ENCODE peak calls at places on chromosome 4, in six cellular contexts. U, O, S, L, M and W are unnamed samples.
A peak's percentile ranks its signal among the peaks of the same experiment; 100 is the strongest.

GRCh38 chr4:72286185-72286584 is 254.4 kb downstream of the NPFFR2 start:
- DNase-seq in M (no peak), S (no peak), O (no peak), L (peak; percentile 40), U (no peak), W (no peak)

GRCh38 chr4:40165931-40166330 is 30.9 kb upstream of the RHOH start:
- DNase-seq in U (no peak), M (no peak), O (no peak), L (no peak), S (no peak), W (no peak)

GRCh38 chr4:118682928-118683327 is 2.3 kb upstream of the METTL14 start:
- DNase-seq in S (no peak), L (peak; percentile 71), M (no peak), U (no peak), O (no peak), W (no peak)

GRCh38 chr4:82436780-82437179 is 6.4 kb downstream of the ENOPH1 start:
- DNase-seq in U (no peak), O (no peak), S (no peak), L (no peak), M (no peak), W (no peak)

GRCh38 chr4:16262188-16262587 is 35.9 kb upstream of the TAPT1 start:
- DNase-seq in M (no peak), O (no peak), S (no peak), U (no peak), L (no peak), W (no peak)

GRCh38 chr4:108135549-108136209 is 33.1 kb downstream of the LEF1 start:
- DNase-seq in L (no peak), M (no peak), S (no peak), O (no peak), U (peak; percentile 61), W (no peak)

GRCh38 chr4:185998791-185999190 is 70.2 kb upstream of the TLR3 start:
- DNase-seq in S (no peak), O (no peak), M (no peak), U (no peak), L (no peak), W (no peak)

GRCh38 chr4:75990129-75990528 is 616 bp downstream of the SDAD1 start:
- DNase-seq in S (no peak), M (no peak), U (no peak), O (no peak), L (peak; percentile 42), W (no peak)

GRCh38 chr4:84870398-84871163 is 95.9 kb downstream of the WDFY3 start:
- DNase-seq in L (peak; percentile 51), M (no peak), O (no peak), S (no peak), U (no peak), W (no peak)

GRCh38 chr4:86521373-86521969 is 72.6 kb upstream of the PTPN13 start:
- DNase-seq in L (no peak), S (no peak), M (no peak), U (no peak), O (no peak), W (no peak)

GRCh38 chr4:3320361-3321023 is 27.7 kb downstream of the RGS12 start:
- DNase-seq in U (no peak), O (peak; percentile 37), S (peak; percentile 58), M (peak; percentile 38), L (no peak), W (peak; percentile 60)

GRCh38 chr4:76504613-76505465 is 69.8 kb downstream of the SHROOM3 start:
- DNase-seq in U (no peak), L (peak; percentile 76), M (no peak), O (no peak), S (no peak), W (no peak)

GRCh38 chr4:54227261-54228063 is 1.6 kb upstream of the PDGFRA start:
- DNase-seq in U (peak; percentile 57), O (no peak), L (peak; percentile 81), M (peak; percentile 58), S (peak; percentile 69), W (peak; percentile 82)

GRCh38 chr4:13654158-13654797 is 26.8 kb upstream of the BOD1L1 start:
- DNase-seq in O (peak; percentile 81), M (peak; percentile 82), L (peak; percentile 86), S (peak; percentile 77), U (peak; percentile 70), W (peak; percentile 88)

GRCh38 chr4:153419029-153419428 is 47.1 kb upstream of the TMEM131L start:
- DNase-seq in M (no peak), U (no peak), S (no peak), L (no peak), O (no peak), W (no peak)

GRCh38 chr4:121156822-121157769 is 7.0 kb downstream of the TNIP3 start:
- DNase-seq in M (peak; percentile 54), O (peak; percentile 20), S (no peak), U (peak; percentile 48), L (peak; percentile 61), W (peak; percentile 51)

GRCh38 chr4:112889619-112890294 is 159.7 kb upstream of the ANK2 start:
- DNase-seq in U (no peak), M (no peak), L (peak; percentile 82), O (no peak), S (no peak), W (no peak)
- H3K4me3 ChIP-seq in U (no peak overlapping the region), M (no peak overlapping the region), L (peak overlapping the region; percentile 65), O (peak overlapping the region; percentile 44), S (no peak overlapping the region), W (peak overlapping the region; percentile 69)

GRCh38 chr4:110190249-110190648 is 8.2 kb downstream of the ELOVL6 start:
- DNase-seq in O (no peak), L (no peak), S (no peak), M (no peak), U (no peak), W (no peak)
- H3K4me3 ChIP-seq in O (no peak overlapping the region), L (no peak overlapping the region), S (no peak overlapping the region), M (no peak overlapping the region), U (no peak overlapping the region), W (no peak overlapping the region)

DNA sequence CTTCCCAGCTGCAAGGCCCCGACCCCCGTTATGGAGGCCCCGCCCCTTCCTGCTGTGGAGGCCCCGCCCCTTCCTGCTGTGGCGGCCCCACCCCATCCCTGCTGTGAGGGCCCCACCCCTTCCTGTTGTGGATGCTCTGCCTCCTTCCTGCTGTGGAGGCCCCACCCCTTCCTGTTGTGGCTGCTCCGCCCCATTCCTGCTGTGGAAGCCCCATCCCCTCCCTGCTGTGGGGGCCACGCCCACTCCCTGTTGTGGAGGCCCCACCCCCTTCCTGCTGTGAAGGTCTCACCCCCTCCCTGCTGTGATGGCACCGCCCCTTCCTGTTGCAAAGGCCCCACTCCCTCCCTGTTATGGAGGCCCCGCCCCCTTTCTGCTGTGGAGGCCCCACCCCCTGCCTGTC is 104.9 kb upstream of the PSAPL1 start:
- DNase-seq in U (no peak), L (peak; percentile 32), M (no peak), S (no peak), O (no peak), W (no peak)
- H3K4me3 ChIP-seq in U (no peak overlapping the region), L (no peak overlapping the region), M (no peak overlapping the region), S (no peak overlapping the region), O (no peak overlapping the region), W (no peak overlapping the region)

GRCh38 chr4:174279433-174279832 is 4.0 kb downstream of the FBXO8 start:
- DNase-seq in S (no peak), L (no peak), U (no peak), M (no peak), O (no peak), W (no peak)

GRCh38 chr4:174284181-174284886 is 623 bp downstream of the CEP44 start:
- DNase-seq in S (no peak), L (peak; percentile 86), O (no peak), M (no peak), U (no peak), W (no peak)

GRCh38 chr4:174283507-174284180 is at the start of the genes CEP44 and FBXO8:
- DNase-seq in U (peak; percentile 75), O (peak; percentile 63), M (peak; percentile 84), L (peak; percentile 90), S (peak; percentile 74), W (peak; percentile 78)

GRCh38 chr4:174281182-174281737 is 2.2 kb downstream of the FBXO8 start:
- DNase-seq in U (no peak), S (no peak), M (no peak), O (no peak), L (no peak), W (no peak)

DNA sequence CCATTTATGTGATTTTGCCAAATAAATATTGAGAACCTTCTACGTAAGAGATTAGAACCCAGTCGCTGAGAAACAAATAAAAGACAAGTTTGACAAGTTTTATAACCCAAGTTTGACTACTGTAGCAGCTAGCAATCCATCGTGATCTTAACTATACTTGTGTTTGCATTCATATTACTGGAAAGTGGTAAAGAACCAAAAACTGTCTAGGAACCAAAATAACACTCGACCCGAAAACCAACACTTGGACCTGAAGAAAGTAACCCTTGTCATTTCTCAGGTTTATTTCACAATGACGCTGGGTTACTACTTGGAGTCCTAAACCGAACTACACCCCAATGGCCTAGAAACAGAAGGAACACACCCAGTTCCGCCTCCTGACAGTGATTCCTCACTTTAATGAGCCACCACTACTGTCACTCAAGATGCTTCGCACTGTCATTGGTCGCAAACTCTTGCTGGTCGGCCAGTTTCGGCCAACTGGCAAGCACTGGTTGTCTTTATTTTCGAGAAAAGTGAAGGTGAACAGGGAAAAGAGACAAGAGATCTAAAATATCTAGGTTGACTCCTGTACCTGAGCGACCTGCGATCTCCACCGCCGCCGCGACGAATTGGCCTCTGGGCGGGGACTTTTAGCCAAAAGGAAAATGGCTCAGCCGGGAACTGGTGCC is 496 bp downstream of the FBXO8 start:
- DNase-seq in O (peak; percentile 69), M (peak; percentile 82), L (peak; percentile 96), U (peak; percentile 70), S (peak; percentile 91), W (peak; percentile 88)
- H3K4me3 ChIP-seq in O (peak overlapping the region; percentile 91), M (peak overlapping the region; percentile 74), L (peak overlapping the region; percentile 95), U (peak overlapping the region; percentile 93), S (peak overlapping the region; percentile 93), W (peak overlapping the region; percentile 81)

GRCh38 chr4:17310269-17310652 is 201.6 kb downstream of the QDPR start:
- DNase-seq in M (no peak), O (no peak), U (no peak), L (peak; percentile 57), S (no peak), W (no peak)
- H3K4me3 ChIP-seq in M (no peak overlapping the region), O (no peak overlapping the region), U (no peak overlapping the region), L (peak overlapping the region; percentile 15), S (no peak overlapping the region), W (no peak overlapping the region)

DNA sequence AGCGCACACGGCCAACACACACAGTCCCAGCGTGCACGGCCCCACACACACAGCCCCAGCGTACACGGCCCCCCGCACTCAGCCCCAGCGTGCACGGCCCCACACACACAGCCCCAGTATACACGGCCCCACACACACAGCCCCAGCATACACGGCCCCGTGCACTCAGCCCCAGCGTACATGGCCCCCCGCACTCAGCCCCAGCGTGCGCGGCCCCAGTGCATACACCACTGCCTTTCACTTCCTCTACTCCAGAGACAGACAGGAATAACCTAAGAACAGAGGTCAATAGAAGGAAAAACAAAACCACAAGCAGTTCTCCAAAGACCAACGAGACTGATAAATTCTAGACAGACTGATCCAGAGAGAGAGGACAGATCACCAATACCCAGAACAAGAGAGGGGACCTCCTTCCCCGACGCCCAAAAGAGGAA is 17.1 kb downstream of the GAK start:
- DNase-seq in L (no peak), S (no peak), M (peak; percentile 50), O (no peak), U (no peak), W (peak; percentile 46)
- H3K4me3 ChIP-seq in L (no peak overlapping the region), S (no peak overlapping the region), M (no peak overlapping the region), O (no peak overlapping the region), U (no peak overlapping the region), W (no peak overlapping the region)

GRCh38 chr4:6245246-6246169 is 24.1 kb upstream of the WFS1 start:
- DNase-seq in L (no peak), M (no peak), O (peak; percentile 25), S (no peak), U (no peak), W (no peak)
- H3K4me3 ChIP-seq in L (no peak overlapping the region), M (no peak overlapping the region), O (peak overlapping the region; percentile 63), S (peak overlapping the region; percentile 23), U (peak overlapping the region; percentile 68), W (no peak overlapping the region)

GRCh38 chr4:4762909-4763814 is 96.3 kb upstream of the MSX1 start:
- DNase-seq in U (no peak), O (no peak), S (no peak), L (peak; percentile 69), M (no peak), W (no peak)
- H3K4me3 ChIP-seq in U (no peak overlapping the region), O (no peak overlapping the region), S (no peak overlapping the region), L (peak overlapping the region; percentile 42), M (no peak overlapping the region), W (no peak overlapping the region)